ENCODE peak calls at places on chromosomes 1 and 21, in seven cellular contexts. B, E, I, A, P, H and F are unnamed samples.

GRCh38 chr21:16476056-16476850 is 746.5 kb downstream of the USP25 start:
- DNase-seq in B (no peak), E (no peak), I (no peak), A (no peak), P (no peak), H (peak; percentile 63), F (no peak)

GRCh38 chr1:226181996-226182714 is 4.4 kb downstream of the ACBD3 start:
- DNase-seq in B (peak; percentile 56), E (peak; percentile 50), I (no peak), A (peak; percentile 44), P (no peak), H (peak; percentile 57), F (peak; percentile 84)

GRCh38 chr1:189654906-189655305 is 822.8 kb downstream of the BRINP3 start:
- DNase-seq in B (no peak), E (peak; percentile 83), I (no peak), A (no peak), P (peak; percentile 3), H (peak; percentile 76), F (no peak)

GRCh38 chr1:211942583-211942982 is 92.8 kb downstream of the INTS7 start:
- DNase-seq in B (no peak), E (no peak), I (no peak), A (no peak), P (no peak), H (no peak), F (no peak)

GRCh38 chr1:218711021-218711420 is 365.9 kb downstream of the TGFB2 start:
- DNase-seq in B (no peak), E (peak; percentile 5), I (no peak), A (no peak), P (no peak), H (peak; percentile 17), F (no peak)

GRCh38 chr1:31926252-31926651 is 11.9 kb downstream of the PTP4A2 start:
- DNase-seq in B (no peak), E (no peak), I (no peak), A (no peak), P (no peak), H (no peak), F (no peak)

GRCh38 chr1:161872506-161872905 is 106.4 kb downstream of the ATF6 start:
- DNase-seq in B (no peak), E (no peak), I (no peak), A (no peak), P (no peak), H (peak; percentile 58), F (no peak)

GRCh38 chr1:24683713-24684162 is 40.6 kb downstream of the SRRM1 start:
- DNase-seq in B (no peak), E (peak; percentile 42), I (no peak), A (peak; percentile 97), P (peak; percentile 86), H (peak; percentile 94), F (no peak)

GRCh38 chr1:2856821-2857290 is 55.4 kb upstream of the TTC34 start:
- DNase-seq in B (peak; percentile 41), E (no peak), I (no peak), A (no peak), P (no peak), H (no peak), F (peak; percentile 4)

GRCh38 chr1:26234644-26235384 is 814 bp downstream of the CEP85 start:
- DNase-seq in B (no peak), E (peak; percentile 38), I (no peak), A (peak; percentile 28), P (no peak), H (peak; percentile 21), F (no peak)

GRCh38 chr1:16218014-16218673 is 5.7 kb upstream of the ARHGEF19 start:
- DNase-seq in B (no peak), E (no peak), I (no peak), A (peak; percentile 74), P (no peak), H (no peak), F (peak; percentile 69)

GRCh38 chr1:100928128-100928527 is 32.2 kb downstream of the SLC30A7 start:
- DNase-seq in B (no peak), E (no peak), I (no peak), A (no peak), P (no peak), H (no peak), F (no peak)

GRCh38 chr1:192952646-192953045 is 106.5 kb downstream of the UCHL5 start:
- DNase-seq in B (no peak), E (no peak), I (no peak), A (no peak), P (no peak), H (peak; percentile 17), F (no peak)

GRCh38 chr1:86472767-86473166 is 4.0 kb downstream of the CLCA1 start:
- DNase-seq in B (no peak), E (no peak), I (no peak), A (no peak), P (no peak), H (no peak), F (no peak)

GRCh38 chr1:61080408-61081134 is 1.8 kb upstream of the NFIA start:
- DNase-seq in B (no peak), E (peak; percentile 42), I (no peak), A (no peak), P (no peak), H (no peak), F (no peak)

GRCh38 chr1:61079898-61080336 is 2.4 kb upstream of the NFIA start:
- DNase-seq in B (peak; percentile 70), E (peak; percentile 97), I (no peak), A (peak; percentile 75), P (peak; percentile 34), H (peak; percentile 90), F (peak; percentile 93)

GRCh38 chr1:61077676-61078521 is 4.5 kb upstream of the NFIA start:
- DNase-seq in B (peak; percentile 94), E (peak; percentile 100), I (peak; percentile 73), A (peak; percentile 100), P (peak; percentile 99), H (peak; percentile 100), F (peak; percentile 97)

GRCh38 chr1:61078611-61079010 is 3.8 kb upstream of the NFIA start:
- DNase-seq in B (no peak), E (no peak), I (no peak), A (no peak), P (no peak), H (no peak), F (no peak)

GRCh38 chr1:61079276-61079897 is 3.0 kb upstream of the NFIA start:
- DNase-seq in B (no peak), E (peak; percentile 71), I (no peak), A (peak; percentile 39), P (no peak), H (no peak), F (no peak)
- H3K27ac ChIP-seq in B (peak overlapping the region; percentile 96), E (peak overlapping the region; percentile 87), I (peak overlapping the region; percentile 82), A (peak overlapping the region; percentile 17), P (no peak overlapping the region), H (peak overlapping the region; percentile 4), F (peak overlapping the region; percentile 62)

GRCh38 chr1:19645544-19646252 is 1.6 kb downstream of the NBL1 start:
- DNase-seq in B (no peak), E (no peak), I (no peak), A (peak; percentile 56), P (no peak), H (peak; percentile 38), F (no peak)

GRCh38 chr1:19644422-19644760 is 280 bp downstream of the NBL1 start:
- DNase-seq in B (no peak), E (no peak), I (no peak), A (no peak), P (no peak), H (no peak), F (peak; percentile 47)

GRCh38 chr1:19646366-19646765 is 2.3 kb downstream of the NBL1 start:
- DNase-seq in B (no peak), E (no peak), I (no peak), A (peak; percentile 91), P (no peak), H (no peak), F (peak; percentile 62)

GRCh38 chr1:19643602-19644419 is at the start of gene NBL1:
- DNase-seq in B (no peak), E (peak; percentile 76), I (no peak), A (peak; percentile 83), P (no peak), H (peak; percentile 70), F (peak; percentile 92)

GRCh38 chr1:19644761-19645543 is 841 bp downstream of the NBL1 start:
- DNase-seq in B (no peak), E (peak; percentile 41), I (no peak), A (no peak), P (no peak), H (no peak), F (no peak)
- H3K4me3 ChIP-seq in B (peak overlapping the region; percentile 67), E (peak overlapping the region; percentile 66), I (peak overlapping the region; percentile 70), A (peak overlapping the region; percentile 80), P (peak overlapping the region; percentile 87), H (peak overlapping the region; percentile 88), F (peak overlapping the region; percentile 87)

GRCh38 chr1:167633258-167633944 is 3.4 kb downstream of the RCSD1 start:
- DNase-seq in B (no peak), E (no peak), I (no peak), A (no peak), P (no peak), H (no peak), F (no peak)

GRCh38 chr1:167635941-167636340 is 5.9 kb downstream of the RCSD1 start:
- DNase-seq in B (no peak), E (no peak), I (no peak), A (no peak), P (no peak), H (no peak), F (no peak)

GRCh38 chr1:167635233-167635648 is 5.2 kb downstream of the RCSD1 start:
- DNase-seq in B (no peak), E (no peak), I (no peak), A (no peak), P (no peak), H (no peak), F (peak; percentile 64)

GRCh38 chr1:167631987-167632680 is 2.1 kb downstream of the RCSD1 start:
- DNase-seq in B (no peak), E (no peak), I (no peak), A (peak; percentile 18), P (no peak), H (no peak), F (no peak)

DNA sequence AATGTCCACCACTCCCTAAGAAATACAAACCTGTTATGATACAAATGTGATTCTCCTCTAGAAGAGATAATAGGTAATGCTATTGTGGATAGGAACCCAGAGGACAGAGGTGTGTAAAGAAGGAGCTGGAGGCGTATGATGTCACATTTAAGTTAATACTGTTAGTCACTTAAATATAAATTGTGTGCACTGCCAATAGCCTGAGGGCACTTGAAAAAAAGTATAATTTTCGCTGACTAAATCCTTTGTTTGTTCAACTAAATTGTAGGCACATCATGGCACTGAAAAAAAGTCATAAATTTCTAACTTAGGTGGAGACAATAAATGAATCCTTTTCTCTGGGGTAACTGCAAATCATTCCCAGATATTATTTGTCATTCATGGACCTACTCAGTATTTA is 4.4 kb downstream of the RCSD1 start:
- DNase-seq in B (no peak), E (no peak), I (no peak), A (no peak), P (no peak), H (no peak), F (no peak)
- H3K27me3 ChIP-seq in B (no peaks in the 10 kb centered on the region), E (peaks cover 18% of the 10 kb centered on the region), I (no peaks in the 10 kb centered on the region), A (no peaks in the 10 kb centered on the region), P (peaks cover 59% of the 10 kb centered on the region), H (peaks cover 16% of the 10 kb centered on the region), F (no peaks in the 10 kb centered on the region)

GRCh38 chr1:71464016-71464415 is 383.2 kb upstream of the ZRANB2 start:
- DNase-seq in B (no peak), E (no peak), I (no peak), A (no peak), P (no peak), H (peak; percentile 9), F (no peak)
- H3K27ac ChIP-seq in B (no peak overlapping the region), E (no peak overlapping the region), I (no peak overlapping the region), A (no peak overlapping the region), P (no peak overlapping the region), H (no peak overlapping the region), F (no peak overlapping the region)